ENCODE peak calls at places on chromosomes 7 and 10, in eight cellular contexts. One of them, this sample, is unnamed.
A peak's percentile ranks its signal among the peaks of the same experiment; 100 is the strongest.

GRCh38 chr10:29569778-29570177 is 65.0 kb downstream of the SVIL start:
- DNase-seq in mucosa of descending colon: no peak
- DNase-seq in aorta: no peak
- DNase-seq in thoracic aorta: no peak
- DNase-seq in cardiac muscle cell: no peak
- DNase-seq in body of pancreas: no peak
- DNase-seq in MG63: no peak
- DNase-seq in stomach: no peak
- DNase-seq in this sample: no peak

GRCh38 chr10:56298941-56299340 is 62.1 kb downstream of the ZWINT start:
- DNase-seq in mucosa of descending colon: no peak
- DNase-seq in aorta: no peak
- DNase-seq in thoracic aorta: no peak
- DNase-seq in cardiac muscle cell: no peak
- DNase-seq in body of pancreas: no peak
- DNase-seq in MG63: no peak
- DNase-seq in stomach: no peak
- DNase-seq in this sample: no peak

GRCh38 chr7:137667633-137668387 is 179.0 kb downstream of the DGKI start:
- DNase-seq in mucosa of descending colon: no peak
- DNase-seq in aorta: no peak
- DNase-seq in thoracic aorta: no peak
- DNase-seq in cardiac muscle cell: peak; percentile 74
- DNase-seq in body of pancreas: no peak
- DNase-seq in MG63: peak; percentile 73
- DNase-seq in stomach: no peak
- DNase-seq in this sample: no peak

GRCh38 chr10:93495654-93496321 is 624 bp upstream of the CEP55 start:
- DNase-seq in mucosa of descending colon: peak; percentile 46
- DNase-seq in aorta: peak; percentile 54
- DNase-seq in thoracic aorta: no peak
- DNase-seq in cardiac muscle cell: peak; percentile 58
- DNase-seq in body of pancreas: peak; percentile 26
- DNase-seq in MG63: peak; percentile 61
- DNase-seq in stomach: no peak
- DNase-seq in this sample: no peak

GRCh38 chr10:114623155-114623554 is 34.9 kb downstream of the ABLIM1 start:
- DNase-seq in mucosa of descending colon: no peak
- DNase-seq in aorta: no peak
- DNase-seq in thoracic aorta: no peak
- DNase-seq in cardiac muscle cell: no peak
- DNase-seq in body of pancreas: no peak
- DNase-seq in MG63: no peak
- DNase-seq in stomach: no peak
- DNase-seq in this sample: no peak

GRCh38 chr7:21355406-21355874 is 72.4 kb upstream of the SP4 start:
- DNase-seq in mucosa of descending colon: peak; percentile 34
- DNase-seq in aorta: no peak
- DNase-seq in thoracic aorta: no peak
- DNase-seq in cardiac muscle cell: no peak
- DNase-seq in body of pancreas: no peak
- DNase-seq in MG63: no peak
- DNase-seq in stomach: no peak
- DNase-seq in this sample: no peak

GRCh38 chr7:57424515-57425238 is 25.3 kb upstream of the ZNF716 start:
- DNase-seq in mucosa of descending colon: no peak
- DNase-seq in aorta: no peak
- DNase-seq in thoracic aorta: no peak
- DNase-seq in cardiac muscle cell: no peak
- DNase-seq in body of pancreas: no peak
- DNase-seq in MG63: no peak
- DNase-seq in stomach: no peak
- DNase-seq in this sample: no peak

GRCh38 chr10:88851706-88852105 is at the start of gene ANKRD22:
- DNase-seq in mucosa of descending colon: peak; percentile 89
- DNase-seq in aorta: no peak
- DNase-seq in thoracic aorta: no peak
- DNase-seq in cardiac muscle cell: peak; percentile 89
- DNase-seq in body of pancreas: peak; percentile 86
- DNase-seq in MG63: peak; percentile 37
- DNase-seq in stomach: peak; percentile 85
- DNase-seq in this sample: no peak

GRCh38 chr7:143202161-143202560 is 18.9 kb downstream of the TAS2R39 start:
- DNase-seq in mucosa of descending colon: no peak
- DNase-seq in aorta: no peak
- DNase-seq in thoracic aorta: no peak
- DNase-seq in cardiac muscle cell: no peak
- DNase-seq in body of pancreas: no peak
- DNase-seq in MG63: no peak
- DNase-seq in stomach: no peak
- DNase-seq in this sample: no peak

GRCh38 chr7:144819566-144819965 is 16.3 kb downstream of the TPK1 start:
- DNase-seq in mucosa of descending colon: no peak
- DNase-seq in aorta: no peak
- DNase-seq in thoracic aorta: no peak
- DNase-seq in cardiac muscle cell: no peak
- DNase-seq in body of pancreas: no peak
- DNase-seq in MG63: no peak
- DNase-seq in stomach: no peak
- DNase-seq in this sample: no peak

GRCh38 chr10:3866347-3866746 is 81.3 kb upstream of the KLF6 start:
- DNase-seq in mucosa of descending colon: no peak
- DNase-seq in aorta: no peak
- DNase-seq in thoracic aorta: no peak
- DNase-seq in cardiac muscle cell: no peak
- DNase-seq in body of pancreas: no peak
- DNase-seq in MG63: no peak
- DNase-seq in stomach: no peak
- DNase-seq in this sample: no peak

GRCh38 chr7:42292991-42293521 is 56.0 kb upstream of the GLI3 start:
- DNase-seq in mucosa of descending colon: no peak
- DNase-seq in aorta: no peak
- DNase-seq in thoracic aorta: no peak
- DNase-seq in cardiac muscle cell: no peak
- DNase-seq in body of pancreas: peak; percentile 21
- DNase-seq in MG63: no peak
- DNase-seq in stomach: peak; percentile 60
- DNase-seq in this sample: no peak

GRCh38 chr7:78172138-78172887 is 373.7 kb downstream of the PHTF2 start:
- DNase-seq in mucosa of descending colon: no peak
- DNase-seq in aorta: no peak
- DNase-seq in thoracic aorta: no peak
- DNase-seq in cardiac muscle cell: no peak
- DNase-seq in body of pancreas: no peak
- DNase-seq in MG63: no peak
- DNase-seq in stomach: no peak
- DNase-seq in this sample: no peak

GRCh38 chr7:80324032-80324431 is 187.8 kb downstream of the GNAT3 start:
- DNase-seq in mucosa of descending colon: no peak
- DNase-seq in aorta: no peak
- DNase-seq in thoracic aorta: no peak
- DNase-seq in cardiac muscle cell: peak; percentile 45
- DNase-seq in body of pancreas: no peak
- DNase-seq in MG63: peak; percentile 7
- DNase-seq in stomach: no peak
- DNase-seq in this sample: no peak

GRCh38 chr7:41224063-41224763 is 478.7 kb downstream of the INHBA start:
- DNase-seq in mucosa of descending colon: no peak
- DNase-seq in aorta: no peak
- DNase-seq in thoracic aorta: no peak
- DNase-seq in cardiac muscle cell: peak; percentile 29
- DNase-seq in body of pancreas: no peak
- DNase-seq in MG63: no peak
- DNase-seq in stomach: no peak
- DNase-seq in this sample: no peak

GRCh38 chr7:121084748-121085336 is 96.3 kb downstream of the CPED1 start:
- DNase-seq in mucosa of descending colon: no peak
- DNase-seq in aorta: no peak
- DNase-seq in thoracic aorta: no peak
- DNase-seq in cardiac muscle cell: peak; percentile 88
- DNase-seq in body of pancreas: no peak
- DNase-seq in MG63: peak; percentile 58
- DNase-seq in stomach: no peak
- DNase-seq in this sample: no peak

GRCh38 chr10:123149568-123150228 is 1.8 kb downstream of the HMX2 start:
- DNase-seq in mucosa of descending colon: peak; percentile 40
- DNase-seq in aorta: no peak
- DNase-seq in thoracic aorta: no peak
- DNase-seq in cardiac muscle cell: peak; percentile 44
- DNase-seq in body of pancreas: no peak
- DNase-seq in MG63: no peak
- DNase-seq in stomach: no peak
- DNase-seq in this sample: no peak

GRCh38 chr7:45873355-45873754 is 473 bp upstream of the CCDC201 start:
- DNase-seq in mucosa of descending colon: no peak
- DNase-seq in aorta: no peak
- DNase-seq in thoracic aorta: no peak
- DNase-seq in cardiac muscle cell: no peak
- DNase-seq in body of pancreas: no peak
- DNase-seq in MG63: no peak
- DNase-seq in stomach: no peak
- DNase-seq in this sample: no peak

GRCh38 chr10:74118794-74119193 is 31.8 kb downstream of the AP3M1 start:
- DNase-seq in mucosa of descending colon: peak; percentile 8
- DNase-seq in aorta: no peak
- DNase-seq in thoracic aorta: no peak
- DNase-seq in cardiac muscle cell: no peak
- DNase-seq in body of pancreas: no peak
- DNase-seq in MG63: peak; percentile 25
- DNase-seq in stomach: no peak
- DNase-seq in this sample: no peak

GRCh38 chr7:72025381-72025960 is 386.7 kb downstream of the CALN1 start:
- DNase-seq in mucosa of descending colon: no peak
- DNase-seq in aorta: no peak
- DNase-seq in thoracic aorta: no peak
- DNase-seq in cardiac muscle cell: no peak
- DNase-seq in body of pancreas: no peak
- DNase-seq in MG63: no peak
- DNase-seq in stomach: no peak
- DNase-seq in this sample: no peak

GRCh38 chr7:134343136-134343535 is 26.4 kb upstream of the SLC35B4 start:
- DNase-seq in mucosa of descending colon: no peak
- DNase-seq in aorta: no peak
- DNase-seq in thoracic aorta: no peak
- DNase-seq in cardiac muscle cell: no peak
- DNase-seq in body of pancreas: no peak
- DNase-seq in MG63: no peak
- DNase-seq in stomach: no peak
- DNase-seq in this sample: no peak

DNA sequence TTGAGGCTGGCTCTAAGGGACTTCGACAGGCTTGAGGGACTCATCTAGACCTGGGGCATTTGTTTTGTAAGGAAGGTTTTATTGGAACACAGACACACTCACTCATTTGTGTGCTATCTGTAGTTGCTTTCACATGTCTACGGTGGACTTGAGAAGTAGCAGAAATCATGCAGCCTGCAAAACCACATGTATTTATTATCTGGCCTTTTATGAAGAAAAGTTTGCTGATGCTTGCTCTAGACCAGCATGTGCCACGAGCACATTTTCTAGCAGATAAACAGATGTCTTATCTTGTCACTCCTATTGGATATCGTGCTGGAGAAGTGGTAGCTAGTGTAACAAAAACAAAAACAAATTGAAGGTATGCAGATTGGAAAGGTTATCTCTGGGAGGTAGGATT is 9.8 kb downstream of the UPP1 start:
- DNase-seq in mucosa of descending colon: no peak
- DNase-seq in aorta: no peak
- DNase-seq in thoracic aorta: no peak
- DNase-seq in cardiac muscle cell: no peak
- DNase-seq in body of pancreas: no peak
- DNase-seq in MG63: no peak
- DNase-seq in stomach: no peak
- DNase-seq in this sample: no peak
- H3K9me3 ChIP-seq in mucosa of descending colon: no peaks in the 10 kb centered on the region
- H3K9me3 ChIP-seq in aorta: no peaks in the 10 kb centered on the region
- H3K9me3 ChIP-seq in thoracic aorta: no peaks in the 10 kb centered on the region
- H3K9me3 ChIP-seq in cardiac muscle cell: no peaks in the 10 kb centered on the region
- H3K9me3 ChIP-seq in body of pancreas: no peaks in the 10 kb centered on the region
- H3K9me3 ChIP-seq in MG63: no peaks in the 10 kb centered on the region
- H3K9me3 ChIP-seq in stomach: no peaks in the 10 kb centered on the region
- H3K9me3 ChIP-seq in this sample: no peaks in the 10 kb centered on the region

GRCh38 chr10:5163487-5163886 is 21.5 kb downstream of the AKR1C8 start:
- DNase-seq in mucosa of descending colon: no peak
- DNase-seq in aorta: no peak
- DNase-seq in thoracic aorta: no peak
- DNase-seq in cardiac muscle cell: no peak
- DNase-seq in body of pancreas: no peak
- DNase-seq in MG63: no peak
- DNase-seq in stomach: no peak
- DNase-seq in this sample: no peak
- H3K9me3 ChIP-seq in mucosa of descending colon: peaks cover 48% of the 10 kb centered on the region
- H3K9me3 ChIP-seq in aorta: peaks cover 16% of the 10 kb centered on the region
- H3K9me3 ChIP-seq in thoracic aorta: peaks cover 31% of the 10 kb centered on the region
- H3K9me3 ChIP-seq in cardiac muscle cell: no peaks in the 10 kb centered on the region
- H3K9me3 ChIP-seq in body of pancreas: no peaks in the 10 kb centered on the region
- H3K9me3 ChIP-seq in MG63: peaks cover 12% of the 10 kb centered on the region
- H3K9me3 ChIP-seq in stomach: peaks cover 81% of the 10 kb centered on the region
- H3K9me3 ChIP-seq in this sample: peaks cover 65% of the 10 kb centered on the region

GRCh38 chr10:43557214-43557613 is 17.2 kb downstream of the ZNF239 start:
- DNase-seq in mucosa of descending colon: no peak
- DNase-seq in aorta: no peak
- DNase-seq in thoracic aorta: no peak
- DNase-seq in cardiac muscle cell: no peak
- DNase-seq in body of pancreas: no peak
- DNase-seq in MG63: no peak
- DNase-seq in stomach: no peak
- DNase-seq in this sample: no peak
- H3K9me3 ChIP-seq in mucosa of descending colon: peaks cover 65% of the 10 kb centered on the region
- H3K9me3 ChIP-seq in aorta: peaks cover 33% of the 10 kb centered on the region
- H3K9me3 ChIP-seq in thoracic aorta: peaks cover 43% of the 10 kb centered on the region
- H3K9me3 ChIP-seq in cardiac muscle cell: no peaks in the 10 kb centered on the region
- H3K9me3 ChIP-seq in body of pancreas: peaks cover 3% of the 10 kb centered on the region
- H3K9me3 ChIP-seq in MG63: peaks cover 8% of the 10 kb centered on the region
- H3K9me3 ChIP-seq in stomach: peaks cover 82% of the 10 kb centered on the region
- H3K9me3 ChIP-seq in this sample: no peaks in the 10 kb centered on the region

DNA sequence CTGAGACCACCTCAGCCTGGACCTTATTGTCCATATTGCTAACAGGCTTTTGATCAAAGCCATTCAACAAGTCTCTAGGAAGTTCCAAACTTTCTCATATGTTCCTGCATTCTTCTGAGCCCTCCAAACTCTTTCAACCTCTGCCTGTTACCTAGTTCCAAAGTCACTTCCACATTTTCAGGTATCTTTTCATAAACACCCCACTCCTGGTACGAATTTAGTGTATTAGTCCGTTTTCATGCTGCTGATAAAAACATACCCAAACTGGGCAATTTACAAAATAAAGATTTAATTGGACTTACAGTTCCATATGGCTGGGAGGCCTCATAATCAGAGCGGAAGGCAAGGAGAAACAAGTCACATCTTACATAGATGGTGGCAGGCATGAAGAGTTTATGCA is 836.8 kb downstream of the SORCS1 start:
- DNase-seq in mucosa of descending colon: no peak
- DNase-seq in aorta: no peak
- DNase-seq in thoracic aorta: no peak
- DNase-seq in cardiac muscle cell: no peak
- DNase-seq in body of pancreas: no peak
- DNase-seq in MG63: no peak
- DNase-seq in stomach: no peak
- DNase-seq in this sample: no peak
- H3K9me3 ChIP-seq in mucosa of descending colon: peaks cover 40% of the 10 kb centered on the region
- H3K9me3 ChIP-seq in aorta: peaks cover 1% of the 10 kb centered on the region
- H3K9me3 ChIP-seq in thoracic aorta: peaks cover 12% of the 10 kb centered on the region
- H3K9me3 ChIP-seq in cardiac muscle cell: no peaks in the 10 kb centered on the region
- H3K9me3 ChIP-seq in body of pancreas: no peaks in the 10 kb centered on the region
- H3K9me3 ChIP-seq in MG63: peaks cover 29% of the 10 kb centered on the region
- H3K9me3 ChIP-seq in stomach: peaks cover 46% of the 10 kb centered on the region
- H3K9me3 ChIP-seq in this sample: peaks cover 24% of the 10 kb centered on the region

GRCh38 chr7:103048833-103049232 is 25.8 kb downstream of the FBXL13 start:
- DNase-seq in mucosa of descending colon: no peak
- DNase-seq in aorta: no peak
- DNase-seq in thoracic aorta: no peak
- DNase-seq in cardiac muscle cell: no peak
- DNase-seq in body of pancreas: no peak
- DNase-seq in MG63: no peak
- DNase-seq in stomach: no peak
- DNase-seq in this sample: no peak
- H3K9me3 ChIP-seq in mucosa of descending colon: no peaks in the 10 kb centered on the region
- H3K9me3 ChIP-seq in aorta: no peaks in the 10 kb centered on the region
- H3K9me3 ChIP-seq in thoracic aorta: no peaks in the 10 kb centered on the region
- H3K9me3 ChIP-seq in cardiac muscle cell: no peaks in the 10 kb centered on the region
- H3K9me3 ChIP-seq in body of pancreas: no peaks in the 10 kb centered on the region
- H3K9me3 ChIP-seq in MG63: no peaks in the 10 kb centered on the region
- H3K9me3 ChIP-seq in stomach: peaks cover 9% of the 10 kb centered on the region
- H3K9me3 ChIP-seq in this sample: no peaks in the 10 kb centered on the region

This sample was measured in esophagus squamous epithelium.